ENCODE peak calls at places on chromosomes 6 and 20, in eight cellular contexts. H is astrocyte, N is adrenal gland, Q is A549, S is cardiac muscle cell, P is A673, J is GM12878, M is fibroblast of mammary gland. T is an unnamed sample.

GRCh38 chr6:26056583-26057350 is 30.5 kb upstream of the HFE start:
- DNase-seq in H (no peak), N (peak), Q (peak), S (peak), P (peak), J (no peak), M (peak), T (peak)

GRCh38 chr20:36775196-36775595 is 1.6 kb upstream of the DSN1 start:
- DNase-seq in H (no peak), N (peak), Q (no peak), S (no peak), P (peak), J (no peak), M (no peak), T (no peak)

GRCh38 chr6:1958257-1958656 is 287.1 kb downstream of the GMDS start:
- DNase-seq in H (no peak), N (no peak), Q (no peak), S (no peak), P (no peak), J (no peak), M (no peak), T (no peak)

GRCh38 chr20:12199703-12200102 is 282.0 kb downstream of the BTBD3 start:
- DNase-seq in H (no peak), N (no peak), Q (no peak), S (no peak), P (no peak), J (no peak), M (no peak), T (no peak)

GRCh38 chr20:24421071-24421470 is 48.4 kb upstream of the SYNDIG1 start:
- DNase-seq in H (no peak), N (no peak), Q (no peak), S (no peak), P (no peak), J (no peak), M (no peak), T (no peak)

GRCh38 chr6:21200056-21200870 is 393.3 kb upstream of the SOX4 start:
- DNase-seq in H (peak), N (no peak), Q (no peak), S (peak), P (no peak), J (no peak), M (no peak), T (no peak)

GRCh38 chr6:147106759-147107401 is 97.3 kb upstream of the STXBP5 start:
- DNase-seq in H (peak), N (peak), Q (no peak), S (no peak), P (no peak), J (no peak), M (peak), T (peak)

GRCh38 chr20:40525356-40525755 is 163.7 kb downstream of the MAFB start:
- DNase-seq in H (peak), N (no peak), Q (no peak), S (no peak), P (no peak), J (no peak), M (peak), T (no peak)

GRCh38 chr6:121912905-121913304 is 477.5 kb downstream of the GJA1 start:
- DNase-seq in H (peak), N (no peak), Q (no peak), S (no peak), P (no peak), J (no peak), M (peak), T (no peak)

GRCh38 chr6:26576929-26577719 is 19.6 kb upstream of the ABT1 start:
- DNase-seq in H (peak), N (peak), Q (no peak), S (no peak), P (peak), J (no peak), M (peak), T (no peak)

GRCh38 chr6:122818866-122819265 is 29.8 kb downstream of the SMPDL3A start:
- DNase-seq in H (peak), N (no peak), Q (no peak), S (no peak), P (no peak), J (no peak), M (no peak), T (no peak)

GRCh38 chr20:7195704-7196103 is 428.2 kb downstream of the BMP2 start:
- DNase-seq in H (peak), N (no peak), Q (no peak), S (no peak), P (peak), J (no peak), M (peak), T (no peak)

DNA sequence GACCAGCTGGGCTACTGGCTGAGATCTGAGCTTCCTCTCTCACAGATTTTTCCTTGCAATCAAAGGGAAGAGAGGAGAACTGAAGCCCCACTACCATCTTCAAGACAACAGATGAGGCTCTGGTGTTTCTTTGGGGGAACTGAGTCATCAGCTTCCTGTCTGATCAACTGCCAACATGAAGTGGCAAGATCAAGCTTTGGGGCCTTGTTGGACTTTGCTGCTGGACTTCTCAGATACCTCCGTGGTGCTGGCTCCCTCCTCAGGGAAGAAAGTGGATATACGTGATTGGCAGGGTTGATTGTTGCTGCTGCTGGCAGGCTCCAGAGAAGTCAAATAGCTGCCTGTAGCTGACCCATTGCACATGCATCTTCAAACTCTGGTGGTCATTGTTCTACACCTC is 3.6 kb upstream of the TOX2 start:
- DNase-seq in H (peak), N (no peak), Q (no peak), S (no peak), P (no peak), J (no peak), M (peak), T (no peak)
- TF ChIP-seq CTCF in H (peak), N (no peak), Q (no peak), S (peak), P (no peak), J (no peak), M (peak), T (no peak)

GRCh38 chr6:157366648-157367047 is 14.3 kb upstream of the ZDHHC14 start:
- DNase-seq in H (no peak), N (no peak), Q (no peak), S (no peak), P (no peak), J (no peak), M (no peak), T (no peak)

GRCh38 chr6:157368359-157369049 is 12.5 kb upstream of the ZDHHC14 start:
- DNase-seq in H (no peak), N (no peak), Q (no peak), S (no peak), P (no peak), J (no peak), M (no peak), T (no peak)

GRCh38 chr6:157364705-157365104 is 16.3 kb upstream of the ZDHHC14 start:
- DNase-seq in H (no peak), N (no peak), Q (no peak), S (no peak), P (no peak), J (no peak), M (no peak), T (no peak)
- H3K4me3 ChIP-seq in H (no peak), N (no peak), Q (no peak), S (no peak), P (no peak), J (no peak), M (no peak), T (no peak)

GRCh38 chr6:51529240-51529639 is 558.2 kb downstream of the PKHD1 start:
- DNase-seq in H (no peak), N (no peak), Q (no peak), S (no peak), P (no peak), J (no peak), M (no peak), T (no peak)

GRCh38 chr6:51528556-51528955 is 558.9 kb downstream of the PKHD1 start:
- DNase-seq in H (no peak), N (no peak), Q (no peak), S (no peak), P (peak), J (no peak), M (no peak), T (no peak)

GRCh38 chr6:51533962-51534361 is 553.5 kb downstream of the PKHD1 start:
- DNase-seq in H (no peak), N (no peak), Q (no peak), S (no peak), P (no peak), J (no peak), M (no peak), T (no peak)

GRCh38 chr6:51535327-51535726 is 552.1 kb downstream of the PKHD1 start:
- DNase-seq in H (no peak), N (no peak), Q (no peak), S (no peak), P (no peak), J (no peak), M (no peak), T (no peak)

DNA sequence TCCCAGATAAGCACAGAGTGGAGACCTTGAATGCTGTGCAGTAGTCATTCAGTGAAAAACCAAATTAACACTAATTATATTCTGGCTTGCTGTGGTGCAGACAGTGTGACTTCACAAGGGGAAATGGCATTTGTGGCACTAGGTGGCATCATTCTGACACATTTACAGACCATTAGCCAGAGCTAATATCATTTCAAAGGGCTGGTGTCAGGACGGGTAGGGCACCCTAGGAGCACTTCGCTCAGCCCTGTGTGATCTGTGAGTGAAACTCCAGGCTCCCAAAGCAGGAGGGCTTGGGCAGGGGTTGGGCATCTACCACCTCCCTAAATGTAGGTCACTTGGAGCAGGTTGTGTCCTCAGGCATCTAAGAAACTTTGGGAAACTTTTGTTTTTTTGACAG is 555.8 kb downstream of the PKHD1 start:
- DNase-seq in H (no peak), N (no peak), Q (no peak), S (no peak), P (peak), J (peak), M (no peak), T (no peak)
- TF ChIP-seq CTCF in H (no peak), N (no peak), Q (no peak), S (no peak), P (peak), J (peak), M (no peak), T (no peak)

GRCh38 chr6:138541793-138542481 is 42.6 kb upstream of the NHSL1 start:
- DNase-seq in H (peak), N (no peak), Q (no peak), S (no peak), P (peak), J (no peak), M (peak), T (no peak)

GRCh38 chr6:138546733-138547185 is 47.5 kb upstream of the NHSL1 start:
- DNase-seq in H (peak), N (peak), Q (no peak), S (no peak), P (peak), J (no peak), M (peak), T (no peak)

GRCh38 chr6:138544521-138544920 is 45.2 kb upstream of the NHSL1 start:
- DNase-seq in H (no peak), N (no peak), Q (no peak), S (no peak), P (no peak), J (no peak), M (no peak), T (no peak)

GRCh38 chr6:138543648-138544047 is 44.4 kb upstream of the NHSL1 start:
- DNase-seq in H (no peak), N (no peak), Q (no peak), S (no peak), P (no peak), J (no peak), M (no peak), T (no peak)

GRCh38 chr6:138545621-138545980 is 46.3 kb upstream of the NHSL1 start:
- DNase-seq in H (peak), N (peak), Q (no peak), S (peak), P (peak), J (no peak), M (peak), T (peak)
- H3K4me3 ChIP-seq in H (peak), N (no peak), Q (no peak), S (no peak), P (peak), J (no peak), M (peak), T (no peak)

GRCh38 chr6:150063640-150064039 is 5.3 kb downstream of the ULBP3 start:
- DNase-seq in H (no peak), N (no peak), Q (no peak), S (no peak), P (no peak), J (no peak), M (no peak), T (no peak)
- TF ChIP-seq CTCF in H (no peak), N (no peak), Q (no peak), S (no peak), P (no peak), J (no peak), M (no peak), T (no peak)

GRCh38 chr20:38221041-38221589 is 39.4 kb downstream of the KIAA1755 start:
- DNase-seq in H (peak), N (peak), Q (peak), S (peak), P (peak), J (no peak), M (peak), T (peak)
- H3K4me3 ChIP-seq in H (no peak), N (no peak), Q (no peak), S (no peak), P (no peak), J (no peak), M (no peak), T (no peak)

GRCh38 chr6:108914235-108915022 is 66.2 kb downstream of the ARMC2 start:
- DNase-seq in H (no peak), N (peak), Q (peak), S (no peak), P (peak), J (no peak), M (peak), T (peak)
- TF ChIP-seq CTCF in H (peak), N (peak), Q (peak), S (peak), P (peak), J (peak), M (peak), T (peak)

DNA sequence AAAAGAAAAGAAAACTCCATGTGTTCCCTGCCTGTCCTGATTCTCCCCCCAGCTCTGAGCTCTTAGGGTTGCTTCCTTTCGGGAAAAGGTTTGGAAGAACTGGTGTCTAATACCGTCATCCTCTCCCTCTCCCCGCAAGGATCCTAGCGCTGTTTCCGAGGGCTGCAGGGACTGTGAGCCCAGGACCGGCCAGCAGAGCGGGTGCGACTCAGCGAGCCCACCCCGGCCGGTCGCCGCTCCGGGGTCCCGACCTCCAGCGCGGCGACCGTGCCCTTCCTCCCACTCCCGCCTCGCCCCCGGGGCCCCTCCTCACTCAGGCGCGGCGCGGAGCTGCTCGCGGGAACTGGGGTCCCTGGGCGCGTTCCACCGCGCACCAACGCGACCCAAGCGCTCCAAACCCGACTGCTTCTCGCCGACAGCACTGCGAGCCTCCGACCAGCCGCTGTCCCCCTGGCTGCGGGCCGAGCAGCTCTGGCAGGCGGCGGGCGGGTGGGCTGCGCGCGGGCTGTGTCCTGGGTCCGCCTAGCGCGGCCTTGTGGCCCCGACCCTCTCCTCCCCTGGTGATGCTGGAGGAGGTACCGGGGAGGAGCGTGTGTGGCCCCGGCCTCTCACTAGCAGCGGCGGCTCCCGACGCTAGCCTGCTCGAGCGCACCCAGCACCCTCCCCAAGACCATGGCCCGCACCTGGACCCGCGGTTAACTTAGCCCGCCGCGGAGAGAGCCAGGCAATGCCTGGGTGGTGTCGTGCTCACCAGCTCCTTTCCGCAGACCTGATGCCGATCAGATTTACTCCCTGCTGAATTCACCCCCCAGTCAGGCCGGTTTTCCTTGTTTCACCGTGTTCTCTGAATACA is at the start of gene PLA2G7:
- DNase-seq in H (peak), N (peak), Q (peak), S (peak), P (peak), J (no peak), M (peak), T (peak)
- H3K4me3 ChIP-seq in H (peak), N (no peak), Q (peak), S (peak), P (peak), J (no peak), M (peak), T (peak)

GRCh38 chr20:16528078-16528477 is 45.2 kb downstream of the KIF16B start:
- DNase-seq in H (peak), N (peak), Q (peak), S (no peak), P (no peak), J (no peak), M (peak), T (peak)
- TF ChIP-seq CTCF in H (no peak), N (no peak), Q (no peak), S (no peak), P (no peak), J (no peak), M (no peak), T (no peak)

DNA sequence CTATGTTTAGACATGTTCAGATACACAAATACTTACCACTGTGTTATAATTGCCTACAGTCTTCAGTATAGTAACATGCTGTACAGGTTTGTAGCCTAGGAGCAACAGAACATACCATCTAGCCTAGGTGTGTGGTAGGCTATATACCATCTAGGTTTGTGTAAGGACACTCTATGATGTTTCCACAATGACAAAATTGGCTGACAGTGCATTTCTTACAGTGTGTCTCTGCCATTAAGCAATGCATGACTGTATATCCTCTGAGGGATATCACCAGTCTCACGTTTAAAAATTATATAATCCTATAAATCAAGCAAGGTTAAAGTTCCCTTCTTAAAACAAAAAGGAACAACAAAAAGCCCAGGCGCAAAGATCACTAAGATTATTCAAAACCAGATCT is 352.2 kb downstream of the BTBD9 start:
- DNase-seq in H (no peak), N (no peak), Q (no peak), S (no peak), P (no peak), J (no peak), M (no peak), T (no peak)
- H3K4me3 ChIP-seq in H (no peak), N (no peak), Q (no peak), S (no peak), P (no peak), J (no peak), M (no peak), T (no peak)